ENCODE peak calls at places on chromosomes 5 and 9, in five cellular contexts. F is PC-3, G is OCI-LY7, C is GM23338, P is HCT116. E is an unnamed sample.

GRCh38 chr5:133372306-133373008 is 239.9 kb downstream of the FSTL4 start:
- DNase-seq in F (no peak), G (no peak), C (no peak), P (no peak), E (no peak)

GRCh38 chr5:77560677-77561263 is 68.7 kb upstream of the WDR41 start:
- DNase-seq in F (peak), G (peak), C (peak), P (peak), E (peak)

GRCh38 chr5:132962429-132962928 is 955 bp downstream of the AFF4 start:
- DNase-seq in F (peak), G (peak), C (peak), P (peak), E (peak)

GRCh38 chr9:13717356-13718057 is 438.0 kb upstream of the MPDZ start:
- DNase-seq in F (peak), G (no peak), C (no peak), P (no peak), E (no peak)

GRCh38 chr9:3136999-3137675 is 293.2 kb upstream of the PUM3 start:
- DNase-seq in F (no peak), G (no peak), C (no peak), P (no peak), E (no peak)

GRCh38 chr9:72362118-72362531 is 2.9 kb downstream of the ZFAND5 start:
- DNase-seq in F (peak), G (no peak), C (no peak), P (no peak), E (no peak)

GRCh38 chr9:15498246-15499018 is 12.3 kb downstream of the PSIP1 start:
- DNase-seq in F (no peak), G (no peak), C (peak), P (no peak), E (no peak)

GRCh38 chr9:116137581-116137980 is 16.0 kb upstream of the PAPPA start:
- DNase-seq in F (no peak), G (no peak), C (no peak), P (no peak), E (no peak)

GRCh38 chr9:5286262-5286661 is 18.3 kb downstream of the RLN2 start:
- DNase-seq in F (no peak), G (no peak), C (no peak), P (no peak), E (no peak)

GRCh38 chr9:38621434-38622082 is 1.2 kb upstream of the ANKRD18A start:
- DNase-seq in F (peak), G (no peak), C (peak), P (no peak), E (peak)

GRCh38 chr9:97934321-97935115 is 3.5 kb downstream of the HEMGN start:
- DNase-seq in F (no peak), G (peak), C (peak), P (no peak), E (no peak)

GRCh38 chr5:103356344-103357091 is 98.0 kb downstream of the MACIR start:
- DNase-seq in F (peak), G (no peak), C (no peak), P (no peak), E (no peak)

GRCh38 chr5:82375488-82376294 is 97.5 kb upstream of the RPS23 start:
- DNase-seq in F (no peak), G (no peak), C (no peak), P (no peak), E (no peak)

GRCh38 chr5:31866166-31866565 is 227.2 kb downstream of the PDZD2 start:
- DNase-seq in F (no peak), G (no peak), C (no peak), P (no peak), E (no peak)

GRCh38 chr5:143562935-143563334 is 159.4 kb upstream of the NR3C1 start:
- DNase-seq in F (no peak), G (no peak), C (no peak), P (no peak), E (no peak)

GRCh38 chr5:129094924-129095797 is 612 bp downstream of the ISOC1 start:
- DNase-seq in F (peak), G (peak), C (peak), P (no peak), E (peak)

GRCh38 chr5:91281409-91281808 is 101.7 kb downstream of the ARRDC3 start:
- DNase-seq in F (peak), G (no peak), C (no peak), P (peak), E (no peak)

GRCh38 chr9:10026585-10026984 is 586.2 kb downstream of the PTPRD start:
- DNase-seq in F (no peak), G (no peak), C (no peak), P (no peak), E (no peak)
- TF ChIP-seq EZH2phosphoT487 in F (no peak), G (no peak), C (no peak), P (no peak), E (no peak)

DNA sequence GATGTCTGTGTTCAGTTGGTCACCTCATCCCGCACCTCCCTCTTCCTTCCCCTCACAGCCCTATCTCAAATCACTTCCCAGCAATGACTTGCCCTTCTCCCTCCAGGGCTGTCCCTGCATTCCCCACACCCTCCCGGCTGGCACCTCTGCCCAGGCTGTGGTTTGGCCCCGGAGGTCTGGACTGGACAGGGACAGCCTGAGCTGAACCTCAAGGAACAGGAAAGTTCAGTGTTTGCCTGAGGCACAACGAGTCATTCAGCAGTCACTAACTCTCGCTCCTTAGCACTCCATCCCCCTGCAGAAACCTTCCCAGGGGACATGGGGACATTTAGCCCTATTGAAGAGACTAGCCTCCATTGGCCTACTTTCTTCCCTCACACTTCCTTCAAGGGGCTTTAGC is 58.3 kb upstream of the MAP3K1 start:
- DNase-seq in F (peak), G (no peak), C (no peak), P (no peak), E (no peak)
- H3K4me2 ChIP-seq in F (peak), G (peak), C (no peak), P (peak), E (no peak)

DNA sequence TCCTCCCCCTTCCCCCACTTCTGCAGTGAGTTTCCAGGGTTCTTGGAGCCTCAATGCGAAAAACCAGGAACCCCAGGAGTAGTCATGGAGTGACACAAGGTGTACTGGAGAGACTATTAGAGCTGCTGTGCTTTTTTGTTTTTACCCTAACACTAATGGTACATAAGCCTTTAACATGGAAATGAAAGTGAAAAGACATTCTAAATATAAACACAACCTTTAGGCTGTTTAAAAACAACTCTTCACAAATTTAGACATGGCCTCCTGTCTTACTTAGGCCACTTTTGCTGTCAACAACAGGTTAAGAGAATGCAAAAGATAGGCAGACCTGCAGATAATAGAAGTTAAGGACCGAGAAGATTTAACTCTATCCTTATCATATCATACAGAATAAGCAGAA is 232.2 kb downstream of the DENND1A start:
- DNase-seq in F (no peak), G (peak), C (no peak), P (no peak), E (peak)
- H3K27ac ChIP-seq in F (no peak), G (peak), C (no peak), P (no peak), E (peak)

GRCh38 chr9:128828719-128829452 is 708 bp downstream of the SPOUT1 start:
- DNase-seq in F (no peak), G (no peak), C (no peak), P (no peak), E (no peak)
- TF ChIP-seq EZH2phosphoT487 in F (no peak), G (no peak), C (no peak), P (no peak), E (no peak)

GRCh38 chr5:68479524-68479923 is 264.0 kb downstream of the PIK3R1 start:
- DNase-seq in F (no peak), G (no peak), C (no peak), P (no peak), E (no peak)

GRCh38 chr5:68480385-68480940 is 264.9 kb downstream of the PIK3R1 start:
- DNase-seq in F (no peak), G (no peak), C (no peak), P (no peak), E (no peak)

GRCh38 chr5:68482199-68482598 is 266.6 kb downstream of the PIK3R1 start:
- DNase-seq in F (no peak), G (no peak), C (no peak), P (no peak), E (no peak)

GRCh38 chr5:68489556-68489955 is 274.0 kb downstream of the PIK3R1 start:
- DNase-seq in F (no peak), G (no peak), C (no peak), P (no peak), E (no peak)

GRCh38 chr5:68484307-68485068 is 268.9 kb downstream of the PIK3R1 start:
- DNase-seq in F (no peak), G (no peak), C (no peak), P (no peak), E (no peak)
- H3K4me2 ChIP-seq in F (no peak), G (no peak), C (no peak), P (no peak), E (no peak)

GRCh38 chr9:109781086-109781485 is 1.1 kb downstream of the PALM2AKAP2 start:
- DNase-seq in F (no peak), G (no peak), C (no peak), P (no peak), E (no peak)

GRCh38 chr9:109776391-109776790 is 3.6 kb upstream of the PALM2AKAP2 start:
- DNase-seq in F (no peak), G (no peak), C (no peak), P (no peak), E (no peak)

GRCh38 chr9:109780453-109781033 is 545 bp downstream of the PALM2AKAP2 start:
- DNase-seq in F (peak), G (no peak), C (peak), P (no peak), E (no peak)

GRCh38 chr9:109781541-109782197 is 1.7 kb downstream of the PALM2AKAP2 start:
- DNase-seq in F (no peak), G (no peak), C (no peak), P (no peak), E (no peak)

DNA sequence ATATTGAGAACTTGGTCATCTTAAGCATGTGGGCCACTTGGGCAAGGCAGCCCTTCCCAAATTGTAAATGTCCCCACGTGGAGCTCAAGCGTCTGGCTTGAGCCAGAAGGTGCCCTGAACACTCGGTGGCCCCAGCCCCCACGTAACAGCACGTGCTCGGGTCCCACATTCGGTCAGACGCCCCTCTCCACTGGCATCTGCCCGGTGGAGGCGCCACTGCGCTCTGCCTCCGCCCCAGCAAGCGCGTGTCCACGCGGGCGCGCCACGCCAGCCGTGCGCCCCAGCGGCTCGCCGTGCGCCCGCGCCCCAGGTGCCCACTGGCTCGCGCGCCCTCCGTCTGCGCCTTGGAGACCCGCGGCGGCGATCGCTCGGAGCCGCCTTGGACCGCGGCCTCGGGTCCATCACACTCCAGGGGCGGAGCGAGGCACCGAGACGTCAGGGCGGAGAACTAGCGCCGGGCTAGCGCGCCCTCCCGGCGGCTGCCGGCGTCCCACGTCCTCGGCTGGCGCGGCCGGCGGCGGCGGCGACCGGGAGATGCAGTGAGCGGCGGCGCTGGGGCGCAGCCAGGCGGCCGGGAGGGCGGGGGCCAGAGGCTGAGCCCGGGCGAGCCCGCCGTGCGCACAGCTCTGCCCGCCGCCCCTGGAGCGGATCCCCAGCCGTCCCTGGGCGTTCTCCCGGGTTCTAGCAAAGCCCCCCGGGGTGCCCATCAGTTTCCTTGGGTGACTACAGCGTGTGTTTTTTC is at the start of gene PALM2AKAP2:
- DNase-seq in F (peak), G (no peak), C (peak), P (no peak), E (peak)
- H3K27ac ChIP-seq in F (no peak), G (no peak), C (no peak), P (no peak), E (no peak)

GRCh38 chr5:39584921-39585320 is 160.1 kb upstream of the DAB2 start:
- DNase-seq in F (no peak), G (no peak), C (no peak), P (no peak), E (no peak)
- TF ChIP-seq EZH2phosphoT487 in F (no peak), G (no peak), C (no peak), P (no peak), E (no peak)